ENCODE peak calls at places on chromosome 3, in eight cellular contexts. R is activated T-cell treated with anti-CD3 and anti-CD28 coated beads for 1 hour, Y is CD14-positive monocyte, W is renal cortical epithelial cell, C is astrocyte, E is D341Med, F is RWPE1, U is cardiac muscle cell. S is an unnamed sample.

GRCh38 chr3:121834079-121834730 is 655 bp downstream of the IQCB1 start:
- DNase-seq in R (no peak), Y (no peak), W (peak; percentile 35), C (no peak), E (peak; percentile 43), F (peak; percentile 23), U (peak; percentile 26), S (no peak)

GRCh38 chr3:172111163-172111562 is 71.8 kb downstream of the FNDC3B start:
- DNase-seq in R (no peak), Y (no peak), W (no peak), C (no peak), E (no peak), F (no peak), U (no peak), S (no peak)

GRCh38 chr3:55879901-55880331 is 392.8 kb upstream of the WNT5A start:
- DNase-seq in R (no peak), Y (no peak), W (peak; percentile 56), C (peak; percentile 22), E (no peak), F (no peak), U (no peak), S (no peak)

GRCh38 chr3:179321585-179322322 is 1.1 kb upstream of the ZNF639 start:
- DNase-seq in R (no peak), Y (no peak), W (no peak), C (no peak), E (peak; percentile 37), F (peak; percentile 42), U (peak; percentile 19), S (no peak)

GRCh38 chr3:177633671-177634207 is 436.5 kb upstream of the TBL1XR1 start:
- DNase-seq in R (no peak), Y (no peak), W (peak; percentile 95), C (peak; percentile 89), E (no peak), F (no peak), U (no peak), S (no peak)

GRCh38 chr3:129230311-129231019 is 18.9 kb upstream of the COPG1 start:
- DNase-seq in R (no peak), Y (peak; percentile 87), W (peak; percentile 78), C (peak; percentile 81), E (no peak), F (peak; percentile 76), U (no peak), S (peak; percentile 72)

GRCh38 chr3:76122007-76122406 is 336.7 kb upstream of the ZNF717 start:
- DNase-seq in R (no peak), Y (no peak), W (peak; percentile 29), C (peak; percentile 23), E (no peak), F (no peak), U (no peak), S (no peak)

GRCh38 chr3:180804871-180805430 is 107.5 kb upstream of the FXR1 start:
- DNase-seq in R (no peak), Y (no peak), W (peak; percentile 43), C (peak; percentile 54), E (no peak), F (peak; percentile 36), U (peak; percentile 83), S (no peak)

GRCh38 chr3:10768995-10769394 is 47.0 kb upstream of the SLC6A11 start:
- DNase-seq in R (no peak), Y (no peak), W (no peak), C (no peak), E (no peak), F (no peak), U (no peak), S (no peak)

GRCh38 chr3:105960381-105960780 is 91.6 kb upstream of the CBLB start:
- DNase-seq in R (no peak), Y (no peak), W (no peak), C (no peak), E (peak; percentile 61), F (no peak), U (no peak), S (no peak)

GRCh38 chr3:136804813-136805212 is 14.1 kb upstream of the SLC35G2 start:
- DNase-seq in R (no peak), Y (no peak), W (no peak), C (no peak), E (no peak), F (no peak), U (no peak), S (no peak)

GRCh38 chr3:179769411-179770247 is 116.8 kb downstream of the USP13 start:
- DNase-seq in R (no peak), Y (no peak), W (peak; percentile 28), C (no peak), E (no peak), F (no peak), U (no peak), S (no peak)

S was measured in SIG-M5.